ENCODE peak calls at places on chromosomes 7 and 10, in four cellular contexts. X, A, R and I are unnamed samples.
A peak's percentile ranks its signal among the peaks of the same experiment; 100 is the strongest.

GRCh38 chr10:132077091-132077490 is 11.3 kb downstream of the JAKMIP3 start:
- DNase-seq in X (no peak), A (no peak), R (no peak), I (no peak)

GRCh38 chr10:71606721-71607430 is 112.7 kb downstream of the C10orf105 start:
- DNase-seq in X (no peak), R (no peak), A (no peak), I (no peak)

GRCh38 chr7:134907000-134907399 is 79.3 kb upstream of the AGBL3 start:
- DNase-seq in X (no peak), R (no peak), A (no peak), I (no peak)

GRCh38 chr7:99505324-99505662 is 831 bp downstream of the ZKSCAN5 start:
- DNase-seq in X (no peak), R (no peak), A (no peak), I (no peak)

GRCh38 chr7:141597966-141598365 is 46.8 kb downstream of the AGK start:
- DNase-seq in R (no peak), A (no peak), X (no peak), I (no peak)

GRCh38 chr7:67463983-67464382 is 467.4 kb downstream of the TYW1 start:
- DNase-seq in X (no peak), A (no peak), R (no peak), I (no peak)

GRCh38 chr10:102131286-102132170 is 1.3 kb upstream of the PPRC1 start:
- DNase-seq in A (no peak), X (peak; percentile 64), R (no peak), I (peak; percentile 37)

GRCh38 chr10:15346440-15347141 is 24.5 kb downstream of the FAM171A1 start:
- DNase-seq in R (no peak), A (no peak), X (peak; percentile 55), I (no peak)

GRCh38 chr7:88495901-88496300 is 189.2 kb upstream of the STEAP4 start:
- DNase-seq in X (no peak), R (no peak), A (no peak), I (no peak)

GRCh38 chr7:25658375-25658774 is 430.1 kb upstream of the NPVF start:
- DNase-seq in A (no peak), X (no peak), R (no peak), I (no peak)

GRCh38 chr7:133742709-133743538 is 384.2 kb upstream of the LRGUK start:
- DNase-seq in A (no peak), R (peak; percentile 31), X (peak; percentile 36), I (no peak)

GRCh38 chr7:98251844-98252639 is at the start of gene TECPR1:
- DNase-seq in R (peak; percentile 93), X (peak; percentile 86), A (peak; percentile 66), I (peak; percentile 90)

GRCh38 chr7:80916770-80917681 is 1.8 kb downstream of the SEMA3C start:
- DNase-seq in R (peak; percentile 81), A (no peak), X (peak; percentile 89), I (no peak)

GRCh38 chr10:110615057-110615630 is 29.0 kb upstream of the RBM20 start:
- DNase-seq in R (no peak), A (no peak), X (peak; percentile 47), I (no peak)

GRCh38 chr7:71133232-71133622 is 1.3 kb downstream of the GALNT17 start:
- DNase-seq in A (no peak), R (no peak), X (no peak), I (no peak)

GRCh38 chr7:121307021-121307575 is 21.7 kb upstream of the WNT16 start:
- DNase-seq in X (no peak), R (no peak), A (no peak), I (no peak)

GRCh38 chr7:114021135-114021534 is 102.3 kb upstream of the PPP1R3A start:
- DNase-seq in A (no peak), X (peak; percentile 7), R (no peak), I (no peak)

GRCh38 chr7:27161214-27161720 is 4.1 kb downstream of the HOXA9 start:
- DNase-seq in R (no peak), A (no peak), X (no peak), I (no peak)

GRCh38 chr7:129298268-129298893 is 73.6 kb downstream of the AHCYL2 start:
- DNase-seq in A (no peak), X (peak; percentile 51), R (peak; percentile 49), I (peak; percentile 36)

GRCh38 chr7:98281757-98282652 is 519 bp downstream of the BRI3 start:
- DNase-seq in R (no peak), X (no peak), A (no peak), I (no peak)

GRCh38 chr7:73387221-73387828 is 46.3 kb upstream of the FZD9 start:
- DNase-seq in X (no peak), R (no peak), A (no peak), I (no peak)

GRCh38 chr7:108515636-108516035 is 10.3 kb downstream of the PNPLA8 start:
- DNase-seq in R (no peak), X (no peak), A (no peak), I (no peak)

GRCh38 chr10:3786295-3786981 is 1.4 kb upstream of the KLF6 start:
- DNase-seq in X (peak; percentile 42), A (no peak), R (peak; percentile 30), I (peak; percentile 85)
- TF ChIP-seq SMC3 in X (peak; percentile 3), A (no peak), R (no peak), I (peak; percentile 44)

GRCh38 chr7:2049111-2049781 is 183.5 kb downstream of the MAD1L1 start:
- DNase-seq in R (no peak), A (no peak), X (no peak), I (no peak)
- TF ChIP-seq SMC3 in R (no peak), A (no peak), X (no peak), I (no peak)

DNA sequence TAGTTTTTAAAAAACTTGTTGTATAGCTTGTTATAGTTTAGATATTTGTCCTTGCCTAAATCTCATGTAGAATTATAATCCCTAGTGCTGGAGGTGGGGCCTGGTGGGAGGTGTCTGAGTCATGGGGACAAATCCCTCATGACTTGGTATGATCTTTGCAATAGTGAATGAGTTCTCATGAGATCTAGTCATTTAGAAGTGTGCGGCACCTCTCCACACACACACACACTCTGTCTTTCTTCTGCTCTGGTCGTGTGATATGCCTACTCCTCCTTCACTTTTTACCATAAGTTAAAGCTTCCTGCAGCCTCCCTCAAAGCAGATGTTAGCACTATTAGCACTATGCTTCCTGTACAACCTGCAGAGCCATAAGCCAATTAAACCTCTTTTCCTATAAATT is 37.2 kb downstream of the FAM149B1 start:
- DNase-seq in A (no peak), X (no peak), R (no peak), I (no peak)
- TF ChIP-seq SMC3 in A (no peak), X (no peak), R (no peak), I (no peak)

GRCh38 chr7:38323156-38323555 is 49.7 kb upstream of the TARP start:
- DNase-seq in R (no peak), A (no peak), X (no peak), I (no peak)

GRCh38 chr7:38322461-38322860 is 49.0 kb upstream of the TARP start:
- DNase-seq in A (no peak), R (no peak), X (no peak), I (no peak)

GRCh38 chr7:38321050-38321449 is 47.6 kb upstream of the TARP start:
- DNase-seq in X (no peak), R (no peak), A (no peak), I (no peak)

GRCh38 chr7:38321967-38322366 is 48.5 kb upstream of the TARP start:
- DNase-seq in X (no peak), A (no peak), R (no peak), I (no peak)

GRCh38 chr7:38321515-38321944 is 48.1 kb upstream of the TARP start:
- DNase-seq in A (no peak), X (peak; percentile 82), R (no peak), I (no peak)
- TF ChIP-seq SMC3 in A (no peak), X (no peak), R (no peak), I (no peak)

GRCh38 chr7:130882396-130882795 is 148.4 kb upstream of the KLF14 start:
- DNase-seq in X (no peak), R (no peak), A (no peak), I (no peak)

GRCh38 chr7:130880668-130881067 is 146.7 kb upstream of the KLF14 start:
- DNase-seq in A (no peak), R (no peak), X (peak; percentile 42), I (no peak)

GRCh38 chr7:130881799-130882141 is 147.8 kb upstream of the KLF14 start:
- DNase-seq in A (no peak), X (no peak), R (no peak), I (no peak)

GRCh38 chr7:130879191-130879590 is 145.2 kb upstream of the KLF14 start:
- DNase-seq in R (no peak), X (peak; percentile 30), A (no peak), I (no peak)

DNA sequence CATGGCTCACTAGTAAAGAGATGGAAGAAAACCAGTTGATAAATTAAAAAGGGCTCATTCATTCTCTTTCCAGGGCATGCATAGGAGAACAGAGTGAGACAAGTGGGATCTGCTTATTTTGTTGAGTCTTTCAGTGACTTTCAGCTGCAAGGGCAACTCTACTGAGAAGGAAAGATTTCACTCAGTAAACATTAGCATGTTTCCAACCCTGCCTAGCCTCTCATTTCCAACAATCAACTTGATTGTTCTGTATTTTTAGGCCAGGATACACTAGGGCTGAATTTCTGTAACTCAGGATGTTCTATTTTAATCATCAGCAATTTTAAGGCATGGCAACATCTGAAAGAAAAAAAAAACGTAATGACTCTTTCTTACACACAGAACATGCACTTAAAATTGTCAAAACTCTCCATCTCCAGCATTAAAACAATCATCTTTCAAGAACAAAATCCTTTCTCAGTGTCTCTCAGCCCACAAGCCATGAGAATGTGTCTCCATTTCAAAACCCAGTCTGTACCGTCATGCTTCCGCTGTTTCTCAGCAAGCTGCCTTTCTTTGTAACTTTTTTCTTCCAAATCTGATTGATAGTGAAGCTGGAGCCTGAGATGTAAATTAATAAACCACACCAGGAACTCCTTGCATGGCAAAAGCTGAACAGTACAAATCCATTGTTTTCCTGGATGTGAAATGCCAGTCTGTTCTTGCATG is 147.2 kb upstream of the KLF14 start:
- DNase-seq in R (no peak), X (peak; percentile 31), A (no peak), I (no peak)
- TF ChIP-seq SMC3 in R (no peak), X (no peak), A (no peak), I (no peak)

DNA sequence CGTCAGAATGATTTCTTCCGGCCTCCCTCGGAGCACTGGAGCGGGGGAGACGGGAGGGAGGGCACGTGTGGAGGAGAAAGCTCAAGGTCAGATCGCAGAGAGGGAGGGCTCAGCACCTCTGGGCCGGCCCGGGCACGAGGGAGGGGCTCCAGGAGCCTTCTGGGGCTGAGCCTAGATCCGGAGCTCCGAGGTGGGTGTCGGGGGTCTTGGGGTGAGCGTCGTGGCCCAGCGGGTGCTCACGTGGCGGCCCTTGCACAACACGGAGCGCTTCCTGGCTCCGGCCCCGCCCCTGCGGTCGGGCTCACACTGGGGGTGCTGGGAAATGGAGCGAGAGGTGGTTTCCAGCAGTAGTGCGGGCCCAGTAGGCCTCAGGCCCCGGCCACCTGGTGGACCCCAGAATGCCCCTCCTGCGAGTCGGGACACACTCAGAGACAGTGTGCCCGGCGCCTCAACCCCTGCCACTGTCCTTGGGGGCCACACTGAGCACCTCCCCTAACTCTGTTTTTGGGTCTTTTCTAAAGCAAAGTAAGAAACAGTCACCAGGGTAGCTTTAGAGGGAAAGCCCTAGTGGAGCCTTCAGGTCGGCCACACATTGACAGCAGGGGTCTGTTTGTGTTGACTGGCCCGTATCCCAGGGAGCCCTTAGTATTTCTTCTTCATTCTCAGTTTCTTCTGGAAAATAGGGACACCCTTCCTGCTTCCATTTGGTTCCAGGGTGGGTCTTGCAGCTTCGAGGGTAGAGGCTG is 798 bp downstream of the PPIF start:
- DNase-seq in A (no peak), X (peak; percentile 69), R (peak; percentile 62), I (peak; percentile 45)
- TF ChIP-seq SMC3 in A (no peak), X (no peak), R (no peak), I (no peak)